ENCODE peak calls at places on chromosomes 4 and X, in eight cellular contexts. L is stimulated activated effector memory CD8-positive, alpha-beta T cell treated with anti-CD3 and anti-CD28 coated beads, Interleukin-12 subunit alpha, Interleukin-12 subunit beta, amount 100 ng/mL, for 72 hours; H is hypothalamus; Z is activated gamma-delta T cell treated with Interleukin-2 at 50 U/mL for 16 hours; A is CD4-positive, alpha-beta memory T cell; V is progenitor cell of endocrine pancreas; R is ureter; I is left ventricle myocardium inferior. F is an unnamed sample.

GRCh38 chr4:101807351-101807750 is 16.8 kb downstream of the BANK1 start:
- DNase-seq in L (no peak), H (no peak), Z (no peak), A (no peak), V (no peak), R (no peak), I (no peak), F (no peak)

GRCh38 chr4:141731481-141731880 is 95.1 kb downstream of the IL15 start:
- DNase-seq in L (no peak), H (no peak), Z (no peak), A (no peak), V (no peak), R (no peak), I (no peak), F (no peak)

GRCh38 chrX:50586407-50586806 is 115.8 kb upstream of the DGKK start:
- DNase-seq in L (no peak), H (no peak), Z (no peak), A (no peak), V (no peak), R (no peak), I (no peak), F (no peak)

GRCh38 chr4:69858683-69859082 is 1.3 kb downstream of the SULT1E1 start:
- DNase-seq in L (no peak), H (no peak), Z (no peak), A (no peak), V (no peak), R (no peak), I (no peak), F (no peak)

GRCh38 chr4:25413261-25413660 is 36.2 kb downstream of the ANAPC4 start:
- DNase-seq in L (no peak), H (no peak), Z (no peak), A (no peak), V (no peak), R (no peak), I (no peak), F (no peak)

GRCh38 chr4:10715696-10716095 is 31.1 kb upstream of the CLNK start:
- DNase-seq in L (no peak), H (no peak), Z (no peak), A (no peak), V (no peak), R (no peak), I (no peak), F (no peak)

GRCh38 chr4:172750910-172751309 is 417.7 kb upstream of the GALNT7 start:
- DNase-seq in L (no peak), H (no peak), Z (no peak), A (no peak), V (no peak), R (no peak), I (no peak), F (no peak)

GRCh38 chrX:56025872-56026571 is 206.1 kb upstream of the KLF8 start:
- DNase-seq in L (no peak), H (no peak), Z (no peak), A (no peak), V (no peak), R (no peak), I (no peak), F (no peak)

GRCh38 chr4:37780444-37781133 is 45.9 kb upstream of the PGM2 start:
- DNase-seq in L (no peak), H (no peak), Z (peak; percentile 59), A (peak; percentile 77), V (no peak), R (no peak), I (no peak), F (no peak)

GRCh38 chrX:76439188-76439587 is 11.7 kb downstream of the MAGEE1 start:
- DNase-seq in L (no peak), H (no peak), Z (no peak), A (no peak), V (no peak), R (no peak), I (no peak), F (no peak)

GRCh38 chr4:35358001-35358584 is 886.2 kb downstream of the ARAP2 start:
- DNase-seq in L (no peak), H (no peak), Z (no peak), A (no peak), V (no peak), R (no peak), I (no peak), F (no peak)

GRCh38 chrX:19760841-19761512 is 126.4 kb downstream of the SH3KBP1 start:
- DNase-seq in L (no peak), H (no peak), Z (no peak), A (no peak), V (no peak), R (no peak), I (no peak), F (no peak)

GRCh38 chr4:78558421-78558820 is 6.9 kb downstream of the ANXA3 start:
- DNase-seq in L (no peak), H (no peak), Z (no peak), A (no peak), V (no peak), R (no peak), I (no peak), F (no peak)

GRCh38 chrX:117959045-117959444 is 157.6 kb downstream of the KLHL13 start:
- DNase-seq in L (no peak), H (no peak), Z (no peak), A (no peak), V (no peak), R (no peak), I (no peak), F (no peak)

F was measured in right lobe of liver.